ENCODE peak calls at places on chromosomes 16 and 17, in eight cellular contexts. R is GM19239, Q is GM04503, G is H9, D is G401, M is left ventricle myocardium inferior, I is MV-4-11, U is fibroblast of the aortic adventitia. O is an unnamed sample.

GRCh38 chr17:76599699-76600460 is 14.2 kb upstream of the ST6GALNAC2 start:
- DNase-seq in G (no peak), D (no peak), I (peak; percentile 88), Q (no peak), R (no peak), U (no peak), M (no peak), O (no peak)

GRCh38 chr16:53123753-53124152 is 69.0 kb downstream of the CHD9 start:
- DNase-seq in Q (peak; percentile 64), D (no peak), M (no peak), U (peak; percentile 84), G (no peak), I (no peak), R (no peak), O (no peak)

GRCh38 chr17:82331345-82331939 is 2.1 kb downstream of the SECTM1 start:
- DNase-seq in M (no peak), Q (no peak), G (no peak), U (no peak), D (no peak), R (no peak), I (no peak), O (no peak)

GRCh38 chr17:9225305-9226101 is 204.2 kb downstream of the NTN1 start:
- DNase-seq in Q (no peak), M (no peak), R (no peak), U (no peak), G (peak; percentile 88), D (no peak), I (no peak), O (peak; percentile 93)

GRCh38 chr17:28049071-28049470 is 6.6 kb downstream of the NLK start:
- DNase-seq in U (no peak), Q (no peak), I (no peak), R (no peak), D (no peak), M (no peak), G (no peak), O (no peak)

GRCh38 chr16:15618392-15618791 is 24.6 kb downstream of the MARF1 start:
- DNase-seq in M (no peak), G (no peak), D (no peak), Q (peak; percentile 27), I (no peak), U (peak; percentile 66), R (no peak), O (no peak)

GRCh38 chr17:68378202-68379149 is 78.8 kb downstream of the WIPI1 start:
- DNase-seq in U (peak; percentile 94), G (peak; percentile 66), Q (peak; percentile 96), D (peak; percentile 81), M (peak; percentile 95), I (no peak), R (no peak), O (peak; percentile 66)

GRCh38 chr17:39963826-39964225 is 1.0 kb downstream of the GSDMA start:
- DNase-seq in I (no peak), D (no peak), Q (no peak), U (no peak), G (no peak), R (no peak), M (no peak), O (no peak)

GRCh38 chr17:11251561-11252107 is 10.6 kb downstream of the SHISA6 start:
- DNase-seq in I (no peak), D (no peak), Q (no peak), M (no peak), R (no peak), G (peak; percentile 47), U (no peak), O (peak; percentile 32)

O was measured in H7.